ENCODE peak calls at places on chromosomes 5 and 9, in four cellular contexts. I, B, C and K are unnamed samples.

GRCh38 chr5:68273717-68274409 is 58.3 kb downstream of the PIK3R1 start:
- DNase-seq in B (no peak), I (peak; percentile 56), C (no peak), K (no peak)

GRCh38 chr5:141369994-141370848 is at the start of gene PCDHGB3:
- DNase-seq in B (peak; percentile 61), I (peak; percentile 76), C (peak; percentile 30), K (no peak)

GRCh38 chr5:89313804-89314588 is 431.0 kb upstream of the MEF2C start:
- DNase-seq in C (peak; percentile 89), B (peak; percentile 3), I (peak; percentile 93), K (no peak)

GRCh38 chr5:148746826-148747535 is 79.4 kb upstream of the ADRB2 start:
- DNase-seq in B (peak; percentile 24), I (peak; percentile 76), C (no peak), K (no peak)

GRCh38 chr9:74942801-74943200 is 9.9 kb downstream of the C9orf40 start:
- DNase-seq in B (no peak), C (no peak), I (no peak), K (no peak)

GRCh38 chr5:10149911-10150310 is 99.8 kb downstream of the ATPSCKMT start:
- DNase-seq in C (no peak), B (no peak), I (no peak), K (no peak)

GRCh38 chr9:69273162-69273561 is 51.9 kb upstream of the ENTREP1 start:
- DNase-seq in I (no peak), B (no peak), C (no peak), K (no peak)

GRCh38 chr9:82606761-82607382 is 456.1 kb downstream of the RASEF start:
- DNase-seq in B (peak; percentile 64), I (peak; percentile 90), C (peak; percentile 21), K (peak; percentile 49)

GRCh38 chr5:71740015-71740753 is 21.1 kb downstream of the CARTPT start:
- DNase-seq in C (no peak), B (no peak), I (no peak), K (no peak)

GRCh38 chr5:6606884-6607558 is 25.8 kb downstream of the NSUN2 start:
- DNase-seq in B (no peak), C (no peak), I (no peak), K (no peak)

GRCh38 chr5:119411935-119412623 is 40.2 kb upstream of the HSD17B4 start:
- DNase-seq in C (no peak), B (peak; percentile 79), I (peak; percentile 89), K (peak; percentile 58)

GRCh38 chr9:128689293-128689770 is 310 bp downstream of the SET start:
- DNase-seq in B (no peak), C (no peak), I (peak; percentile 28), K (peak; percentile 81)

GRCh38 chr9:34279431-34279830 is 49.6 kb downstream of the KIF24 start:
- DNase-seq in C (no peak), B (no peak), I (no peak), K (peak; percentile 39)

GRCh38 chr5:179974281-179974945 is 66.7 kb upstream of the TBC1D9B start:
- DNase-seq in I (no peak), B (no peak), C (no peak), K (no peak)

GRCh38 chr5:34022131-34022705 is 14.4 kb upstream of the AMACR start:
- DNase-seq in B (no peak), I (peak; percentile 78), C (no peak), K (no peak)

GRCh38 chr9:69223605-69224004 is 49.5 kb downstream of the TJP2 start:
- DNase-seq in C (peak; percentile 23), I (peak; percentile 68), B (peak; percentile 31), K (peak; percentile 73)

GRCh38 chr5:120388016-120388781 is 75.9 kb upstream of the PRR16 start:
- DNase-seq in I (peak; percentile 92), B (no peak), C (peak; percentile 87), K (no peak)

GRCh38 chr5:98771389-98772109 is 1.9 kb upstream of the RGMB start:
- DNase-seq in B (peak; percentile 83), C (peak; percentile 74), I (peak; percentile 96), K (peak; percentile 75)

GRCh38 chr5:179553875-179554274 is 3.5 kb downstream of the RUFY1 start:
- DNase-seq in B (no peak), C (peak; percentile 34), I (peak; percentile 65), K (no peak)

GRCh38 chr9:18393340-18394130 is 80.4 kb upstream of the ADAMTSL1 start:
- DNase-seq in I (peak; percentile 97), B (no peak), C (peak; percentile 97), K (no peak)

GRCh38 chr5:79448336-79448735 is 65.6 kb downstream of the HOMER1 start:
- DNase-seq in C (peak; percentile 14), B (no peak), I (peak; percentile 79), K (no peak)

GRCh38 chr5:126455264-126455663 is 32.1 kb downstream of the GRAMD2B start:
- DNase-seq in B (no peak), C (no peak), I (no peak), K (no peak)

GRCh38 chr5:57303985-57304384 is 130.1 kb downstream of the GPBP1 start:
- DNase-seq in I (no peak), B (no peak), C (no peak), K (no peak)

GRCh38 chr5:119105971-119106370 is 35.1 kb downstream of the DMXL1 start:
- DNase-seq in C (no peak), I (no peak), B (no peak), K (no peak)

GRCh38 chr9:92740969-92741368 is 23.7 kb downstream of the BICD2 start:
- DNase-seq in I (no peak), C (no peak), B (no peak), K (no peak)

GRCh38 chr9:99563364-99563763 is 258.3 kb upstream of the NR4A3 start:
- DNase-seq in C (no peak), B (no peak), I (no peak), K (peak; percentile 12)

GRCh38 chr9:111730937-111731567 is 63.7 kb downstream of the SHOC1 start:
- DNase-seq in I (peak; percentile 93), C (peak; percentile 59), B (no peak), K (no peak)

GRCh38 chr5:179267671-179268071 is 77.6 kb downstream of the ADAMTS2 start:
- DNase-seq in I (no peak), B (no peak), C (no peak), K (peak; percentile 68)

GRCh38 chr9:87640385-87640795 is 85.5 kb upstream of the CTSL start:
- DNase-seq in B (no peak), I (peak; percentile 88), C (peak; percentile 25), K (peak; percentile 78)

DNA sequence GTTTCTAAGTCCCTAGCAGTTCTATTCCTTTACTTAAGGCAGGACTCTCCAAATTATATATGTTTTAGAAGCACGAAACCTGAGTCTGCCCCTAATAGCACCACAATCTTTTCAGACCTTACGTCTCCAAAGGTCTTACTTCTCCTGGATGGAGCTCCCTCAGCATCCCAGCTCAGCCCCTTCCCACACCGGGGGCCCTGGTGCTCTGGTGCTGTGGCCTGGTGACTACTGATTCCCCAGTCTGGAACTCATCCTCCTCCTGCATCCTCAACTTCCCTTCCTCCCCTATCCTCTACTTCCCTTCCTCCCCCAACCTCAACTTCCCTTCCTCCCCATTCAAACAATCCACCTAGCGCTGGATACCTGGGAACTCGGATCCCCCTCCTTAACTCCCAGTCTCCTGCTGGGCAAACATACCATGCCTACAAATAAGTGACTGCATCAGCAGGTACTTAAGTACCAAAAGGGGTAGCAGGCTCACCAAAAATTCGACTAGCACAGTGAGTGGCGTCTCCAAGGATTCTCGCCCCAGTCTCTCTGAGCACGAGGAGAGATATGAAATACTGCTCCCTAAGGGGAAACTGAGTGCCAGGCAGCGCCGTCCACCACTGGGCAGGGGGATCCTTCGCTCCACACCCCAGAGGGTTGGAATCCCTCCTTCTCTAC is 848 bp downstream of the IGFBPL1 start:
- DNase-seq in I (no peak), C (no peak), B (no peak), K (peak; percentile 40)
- H3K4me3 ChIP-seq in I (no peak overlapping the region), C (peak overlapping the region; percentile 22), B (no peak overlapping the region), K (no peak overlapping the region)

GRCh38 chr9:16868706-16869105 is 1.8 kb downstream of the BNC2 start:
- DNase-seq in I (peak; percentile 63), C (no peak), B (no peak), K (no peak)

GRCh38 chr9:16870606-16871357 is at the start of gene BNC2:
- DNase-seq in B (no peak), C (no peak), I (peak; percentile 61), K (peak; percentile 84)

GRCh38 chr9:16871358-16872151 is 1.1 kb upstream of the BNC2 start:
- DNase-seq in B (no peak), I (peak; percentile 91), C (no peak), K (peak; percentile 69)

GRCh38 chr9:16869140-16869903 is 1.1 kb downstream of the BNC2 start:
- DNase-seq in C (no peak), I (peak; percentile 65), B (no peak), K (no peak)

DNA sequence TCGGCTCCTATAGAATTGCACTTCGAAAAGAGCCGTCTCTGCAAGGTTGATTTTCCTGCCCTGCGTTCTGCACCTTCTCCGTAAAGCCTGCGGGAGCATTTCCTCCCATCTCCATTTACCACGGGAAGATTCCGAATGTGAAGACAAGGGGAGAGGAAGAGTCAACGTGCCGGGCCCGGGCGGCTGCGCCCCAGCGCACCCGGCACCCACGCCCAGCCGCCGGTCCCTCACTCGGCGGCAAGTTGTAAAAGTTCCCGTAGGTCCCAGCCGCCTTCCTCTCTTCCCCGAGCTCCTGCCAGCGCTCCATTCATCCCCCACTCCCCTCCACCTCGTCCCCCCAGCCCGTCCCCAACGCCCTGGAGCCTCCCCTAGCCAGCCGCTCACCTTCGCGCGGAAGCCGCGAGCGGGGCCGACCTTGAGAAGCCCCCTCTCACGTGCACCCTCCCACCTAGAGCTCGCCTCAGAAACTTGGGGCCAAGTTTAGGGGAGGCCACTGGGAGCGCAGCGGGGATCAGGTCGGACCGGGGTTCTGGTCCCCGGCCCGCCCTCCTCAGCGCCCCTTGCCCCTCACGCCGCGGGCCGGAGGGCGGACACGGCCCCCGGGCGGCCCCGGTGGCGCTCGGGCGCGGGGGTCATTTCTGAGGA is 387 bp downstream of the BNC2 start:
- DNase-seq in C (no peak), I (no peak), B (no peak), K (peak; percentile 67)
- H3K4me3 ChIP-seq in C (peak overlapping the region; percentile 86), I (peak overlapping the region; percentile 85), B (no peak overlapping the region), K (peak overlapping the region; percentile 75)

GRCh38 chr9:14097215-14097614 is 216.7 kb downstream of the NFIB start:
- DNase-seq in B (no peak), I (peak; percentile 77), C (peak; percentile 36), K (peak; percentile 41)

GRCh38 chr9:14097666-14098065 is 216.3 kb downstream of the NFIB start:
- DNase-seq in B (no peak), I (no peak), C (no peak), K (no peak)

GRCh38 chr9:14095272-14095671 is 218.7 kb downstream of the NFIB start:
- DNase-seq in C (no peak), I (no peak), B (no peak), K (no peak)

GRCh38 chr9:14098102-14098501 is 215.8 kb downstream of the NFIB start:
- DNase-seq in C (no peak), I (no peak), B (no peak), K (no peak)

GRCh38 chr9:14096182-14096922 is 217.6 kb downstream of the NFIB start:
- DNase-seq in I (peak; percentile 75), B (no peak), C (peak; percentile 61), K (peak; percentile 50)
- H3K4me3 ChIP-seq in I (peak overlapping the region; percentile 16), B (no peak overlapping the region), C (peak overlapping the region; percentile 10), K (peak overlapping the region; percentile 44)

GRCh38 chr5:14143843-14144585 is 872 bp downstream of the TRIO start:
- DNase-seq in B (peak; percentile 44), I (peak; percentile 40), C (no peak), K (peak; percentile 68)

GRCh38 chr5:14143509-14143842 is 334 bp downstream of the TRIO start:
- DNase-seq in C (no peak), I (no peak), B (no peak), K (no peak)

GRCh38 chr5:14145356-14146334 is 2.5 kb downstream of the TRIO start:
- DNase-seq in C (peak; percentile 38), I (peak; percentile 82), B (no peak), K (no peak)

GRCh38 chr5:14142856-14143508 is at the start of gene TRIO:
- DNase-seq in I (peak; percentile 92), C (peak; percentile 61), B (peak; percentile 78), K (peak; percentile 97)

GRCh38 chr5:14144586-14145355 is 1.6 kb downstream of the TRIO start:
- DNase-seq in I (no peak), B (peak; percentile 77), C (no peak), K (peak; percentile 83)
- H3K4me3 ChIP-seq in I (peak overlapping the region; percentile 87), B (peak overlapping the region; percentile 94), C (peak overlapping the region; percentile 97), K (peak overlapping the region; percentile 95)